ENCODE peak calls at places on chromosomes 13 and 19, in seven cellular contexts. A is cardiac muscle cell, J is RWPE1, R is endodermal cell, Y is MCF 10A, I is Panc1, M is left ventricle myocardium inferior. T is an unnamed sample.

GRCh38 chr19:2254052-2254872 is 2.0 kb downstream of the JSRP1 start:
- DNase-seq in A (peak), J (no peak), R (peak), Y (no peak), I (no peak), M (no peak), T (peak)

GRCh38 chr19:31770220-31770619 is 421.0 kb upstream of the TSHZ3 start:
- DNase-seq in A (no peak), J (no peak), R (no peak), Y (no peak), I (no peak), M (no peak), T (no peak)

GRCh38 chr19:56272448-56272847 is at the start of gene EDDM13:
- DNase-seq in A (no peak), J (no peak), R (no peak), Y (no peak), I (no peak), M (no peak), T (no peak)

GRCh38 chr13:110479648-110480047 is 81.9 kb downstream of the RAB20 start:
- DNase-seq in A (no peak), J (no peak), R (no peak), Y (no peak), I (no peak), M (peak), T (no peak)

GRCh38 chr13:45327253-45327954 is 13.6 kb downstream of the TPT1 start:
- DNase-seq in A (no peak), J (no peak), R (no peak), Y (no peak), I (no peak), M (no peak), T (no peak)

GRCh38 chr13:113927661-113928581 is 46.0 kb downstream of the C13orf46 start:
- DNase-seq in A (peak), J (no peak), R (peak), Y (peak), I (no peak), M (peak), T (no peak)

GRCh38 chr13:48160879-48161278 is 66.0 kb upstream of the MED4 start:
- DNase-seq in A (peak), J (peak), R (no peak), Y (peak), I (no peak), M (peak), T (no peak)

GRCh38 chr13:41315466-41316047 is 4.5 kb downstream of the NAA16 start:
- DNase-seq in A (no peak), J (no peak), R (no peak), Y (no peak), I (no peak), M (no peak), T (no peak)

GRCh38 chr19:38684078-38684861 is 36.8 kb downstream of the ACTN4 start:
- DNase-seq in A (peak), J (peak), R (peak), Y (peak), I (peak), M (peak), T (no peak)

GRCh38 chr13:47066261-47066660 is 169.4 kb upstream of the HTR2A start:
- DNase-seq in A (peak), J (no peak), R (no peak), Y (no peak), I (no peak), M (no peak), T (no peak)

GRCh38 chr19:34300962-34301361 is 46.6 kb downstream of the GARRE1 start:
- DNase-seq in A (no peak), J (no peak), R (no peak), Y (no peak), I (no peak), M (no peak), T (no peak)

GRCh38 chr19:3324405-3324856 is 42.0 kb upstream of the NFIC start:
- DNase-seq in A (peak), J (no peak), R (peak), Y (peak), I (peak), M (peak), T (peak)

GRCh38 chr19:52291781-52292180 is 5.2 kb upstream of the ZNF480 start:
- DNase-seq in A (no peak), J (no peak), R (no peak), Y (no peak), I (no peak), M (no peak), T (no peak)

GRCh38 chr19:45385392-45386221 is 15.2 kb upstream of the ERCC2 start:
- DNase-seq in A (no peak), J (no peak), R (peak), Y (no peak), I (no peak), M (no peak), T (no peak)

DNA sequence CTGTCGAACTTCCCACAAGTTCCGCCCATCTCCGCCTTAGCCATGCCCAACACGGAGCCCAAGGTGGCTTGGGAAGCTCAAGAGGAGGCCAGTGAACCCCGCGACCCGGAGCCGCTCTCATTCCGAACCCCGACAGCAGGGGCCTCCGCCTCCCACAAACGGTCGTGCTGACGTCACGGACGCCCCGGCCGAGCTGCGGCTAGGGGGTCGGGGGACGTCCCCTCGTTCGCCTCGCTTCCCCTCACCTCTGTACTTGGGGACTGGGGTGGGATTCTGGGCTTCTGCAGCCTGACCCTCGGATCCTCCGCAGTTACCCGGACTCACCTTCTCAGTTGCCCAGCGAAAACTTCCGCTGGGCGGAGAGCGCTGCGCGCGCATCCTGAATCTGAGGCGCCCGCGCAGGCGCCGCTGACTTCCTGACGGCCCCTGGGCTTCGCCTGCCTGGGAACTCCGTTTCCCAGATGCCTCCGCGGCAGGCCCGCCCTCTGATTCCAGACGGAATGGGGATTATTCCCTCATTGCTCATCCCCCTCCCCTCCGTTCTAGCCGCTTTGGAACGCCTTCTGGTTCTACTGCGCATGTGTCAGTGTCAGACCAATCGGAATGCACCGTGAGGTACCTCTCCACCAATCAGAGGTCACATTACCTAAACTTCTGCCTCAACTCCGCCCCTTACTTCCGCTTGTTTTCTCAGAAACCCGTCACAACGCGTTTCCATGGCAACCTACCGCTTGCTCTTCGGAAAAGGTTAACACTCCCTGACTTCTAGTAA is at the start of gene VRK3:
- DNase-seq in A (peak), J (peak), R (peak), Y (peak), I (peak), M (peak), T (peak)
- TF ChIP-seq CTCF in A (peak), J (no peak), R (no peak), Y (peak), I (no peak), M (peak), T (no peak)

DNA sequence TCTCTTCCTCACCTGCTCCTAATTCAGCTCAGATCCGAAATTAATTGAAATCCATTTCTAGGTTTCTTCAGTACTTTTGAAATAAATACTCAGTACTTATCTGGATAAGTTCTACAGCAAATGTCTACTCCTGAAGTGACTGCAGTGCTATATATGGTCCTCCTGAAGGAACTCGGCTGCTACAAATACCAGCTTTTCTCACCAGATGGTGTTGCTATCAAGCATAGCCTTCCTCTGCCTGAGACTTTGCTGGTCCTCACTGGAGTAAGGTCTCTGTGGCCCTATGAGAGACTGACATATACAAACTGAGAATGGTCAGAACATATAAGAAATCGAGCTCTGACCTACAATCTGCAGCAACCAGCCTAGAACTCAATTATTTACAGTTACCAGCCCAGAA is 161.6 kb downstream of the NDFIP2 start:
- DNase-seq in A (no peak), J (no peak), R (no peak), Y (no peak), I (no peak), M (no peak), T (no peak)
- TF ChIP-seq CTCF in A (no peak), J (no peak), R (peak), Y (no peak), I (peak), M (peak), T (no peak)

GRCh38 chr13:98599502-98600328 is 22.8 kb upstream of the STK24 start:
- DNase-seq in A (no peak), J (no peak), R (peak), Y (no peak), I (no peak), M (no peak), T (no peak)

GRCh38 chr13:98592353-98592740 is 15.4 kb upstream of the STK24 start:
- DNase-seq in A (no peak), J (no peak), R (no peak), Y (no peak), I (no peak), M (no peak), T (no peak)

GRCh38 chr13:98595134-98595533 is 18.2 kb upstream of the STK24 start:
- DNase-seq in A (no peak), J (no peak), R (peak), Y (no peak), I (no peak), M (no peak), T (no peak)

DNA sequence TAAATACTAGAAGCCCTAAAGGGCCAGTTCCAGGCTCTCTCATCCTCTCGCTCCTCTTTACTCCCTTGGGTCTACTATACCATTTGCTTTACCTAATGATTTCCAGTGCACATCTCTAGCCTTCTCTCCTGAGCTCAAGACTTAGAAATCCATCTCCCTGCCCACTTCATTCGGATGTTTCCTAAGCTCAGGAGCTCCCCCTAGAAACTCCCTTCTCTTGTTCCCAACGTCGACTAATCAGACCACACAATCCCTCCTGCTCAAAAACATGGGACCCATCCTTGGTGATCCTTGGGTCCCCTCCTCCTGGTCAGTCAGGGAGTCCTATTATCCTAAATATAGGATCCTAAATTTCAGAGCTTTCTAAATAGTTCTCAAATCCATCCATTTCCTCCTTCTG is 21.1 kb upstream of the STK24 start:
- DNase-seq in A (peak), J (no peak), R (peak), Y (no peak), I (no peak), M (no peak), T (no peak)
- TF ChIP-seq CTCF in A (peak), J (no peak), R (peak), Y (no peak), I (peak), M (peak), T (no peak)

GRCh38 chr19:54152267-54152666 is 7.3 kb downstream of the LENG1 start:
- DNase-seq in A (no peak), J (no peak), R (no peak), Y (no peak), I (no peak), M (no peak), T (no peak)
- TF ChIP-seq CTCF in A (no peak), J (no peak), R (no peak), Y (no peak), I (no peak), M (no peak), T (no peak)